ENCODE peak calls at places on chromosomes 13 and 19, in eight cellular contexts. Z, P, I, M, A, U, R and V are unnamed samples.
A peak's percentile ranks its signal among the peaks of the same experiment; 100 is the strongest.

GRCh38 chr13:23934481-23934880 is 37.2 kb upstream of the C1QTNF9B start:
- DNase-seq in Z (no peak), P (peak; percentile 7), I (no peak), M (no peak), A (no peak), U (no peak), R (no peak), V (no peak)

GRCh38 chr13:75415720-75416119 is 66.2 kb downstream of the TBC1D4 start:
- DNase-seq in Z (peak; percentile 85), P (peak; percentile 83), I (no peak), M (peak; percentile 15), A (no peak), U (no peak), R (no peak), V (peak; percentile 41)

GRCh38 chr13:66886248-66886647 is 343.9 kb downstream of the PCDH9 start:
- DNase-seq in Z (no peak), P (no peak), I (no peak), M (no peak), A (no peak), U (no peak), R (no peak), V (no peak)

GRCh38 chr19:34633806-34634205 is 43.2 kb downstream of the SCGB2B2 start:
- DNase-seq in Z (no peak), P (no peak), I (no peak), M (no peak), A (no peak), U (no peak), R (no peak), V (no peak)

GRCh38 chr19:49469828-49470614 is 4.0 kb upstream of the FLT3LG start:
- DNase-seq in Z (no peak), P (no peak), I (peak; percentile 64), M (peak; percentile 27), A (peak; percentile 78), U (peak; percentile 90), R (no peak), V (no peak)

GRCh38 chr19:30309983-30310805 is 62.0 kb upstream of the ZNF536 start:
- DNase-seq in Z (no peak), P (no peak), I (no peak), M (no peak), A (no peak), U (no peak), R (no peak), V (no peak)

GRCh38 chr13:44908712-44909111 is 80.6 kb downstream of the NUFIP1 start:
- DNase-seq in Z (no peak), P (no peak), I (no peak), M (no peak), A (no peak), U (no peak), R (no peak), V (no peak)

GRCh38 chr13:64459778-64460177 is 2770.4 kb downstream of the PCDH9 start:
- DNase-seq in Z (no peak), P (no peak), I (no peak), M (no peak), A (no peak), U (no peak), R (no peak), V (no peak)

GRCh38 chr19:40365613-40366401 is 17.3 kb downstream of the PLD3 start:
- DNase-seq in Z (peak; percentile 65), P (no peak), I (peak; percentile 10), M (peak; percentile 61), A (peak; percentile 40), U (peak; percentile 37), R (no peak), V (no peak)

GRCh38 chr19:46537136-46538097 is 41.8 kb upstream of the PNMA8B start:
- DNase-seq in Z (peak; percentile 52), P (no peak), I (peak; percentile 36), M (peak; percentile 7), A (peak; percentile 55), U (peak; percentile 75), R (no peak), V (no peak)

GRCh38 chr19:50333737-50334617 is 4.8 kb upstream of the KCNC3 start:
- DNase-seq in Z (peak; percentile 51), P (no peak), I (peak; percentile 59), M (no peak), A (peak; percentile 72), U (no peak), R (no peak), V (peak; percentile 92)